ENCODE peak calls at places on chromosomes 4 and X, in five cellular contexts. K is suprapubic skin; N is psoas muscle; D is left ventricle myocardium inferior; O is CD8-positive, alpha-beta memory T cell. W is an unnamed sample.

GRCh38 chr4:138301536-138301935 is 59.4 kb upstream of the SLC7A11 start:
- DNase-seq in O (no peak), K (no peak), D (no peak), N (no peak), W (no peak)

GRCh38 chr4:38514465-38515146 is 149.4 kb upstream of the KLF3 start:
- DNase-seq in D (no peak), O (no peak), N (no peak), K (no peak), W (no peak)

GRCh38 chr4:153260553-153261306 is 56.5 kb downstream of the TRIM2 start:
- DNase-seq in K (no peak), O (no peak), N (no peak), D (no peak), W (no peak)

GRCh38 chrX:153727108-153727931 is 2.7 kb downstream of the ABCD1 start:
- DNase-seq in N (peak; percentile 87), D (peak; percentile 62), K (no peak), O (no peak), W (no peak)

GRCh38 chrX:13190051-13190450 is 129.8 kb downstream of the ATXN3L start:
- DNase-seq in K (no peak), O (no peak), D (no peak), N (no peak), W (no peak)

GRCh38 chr4:30172416-30172815 is 547.8 kb upstream of the PCDH7 start:
- DNase-seq in O (no peak), N (no peak), K (no peak), D (no peak), W (no peak)

GRCh38 chrX:11341274-11342256 is 48.4 kb downstream of the AMELX start:
- DNase-seq in O (no peak), D (peak; percentile 48), K (peak; percentile 74), N (peak; percentile 64), W (no peak)

GRCh38 chr4:83285022-83285387 is 407 bp upstream of the COQ2 start:
- DNase-seq in K (no peak), O (no peak), N (no peak), D (no peak), W (no peak)

GRCh38 chr4:88021824-88022223 is 14.4 kb downstream of the PKD2 start:
- DNase-seq in N (no peak), O (no peak), D (no peak), K (no peak), W (no peak)

GRCh38 chrX:40205471-40205870 is 107.7 kb upstream of the BCOR start:
- DNase-seq in D (no peak), K (no peak), O (no peak), N (no peak), W (no peak)

GRCh38 chrX:38220024-38220935 is at the start of gene SRPX:
- DNase-seq in O (no peak), N (peak; percentile 57), D (peak; percentile 30), K (peak; percentile 77), W (no peak)

GRCh38 chrX:155313766-155314165 is 20.6 kb downstream of the CLIC2 start:
- DNase-seq in D (no peak), O (no peak), K (no peak), N (no peak), W (no peak)

GRCh38 chrX:137428777-137429564 is 137.0 kb upstream of the ZIC3 start:
- DNase-seq in K (no peak), O (no peak), D (no peak), N (no peak), W (no peak)
- H3K4me3 ChIP-seq in K (peak overlapping the region; percentile 52), O (no peak overlapping the region), D (peak overlapping the region; percentile 66), N (peak overlapping the region; percentile 61), W (peak overlapping the region; percentile 49)

GRCh38 chr4:59240030-59240429 is 1960.1 kb upstream of the ADGRL3 start:
- DNase-seq in K (no peak), O (no peak), N (no peak), D (no peak), W (no peak)
- H3K4me3 ChIP-seq in K (no peak overlapping the region), O (no peak overlapping the region), N (no peak overlapping the region), D (no peak overlapping the region), W (no peak overlapping the region)

DNA sequence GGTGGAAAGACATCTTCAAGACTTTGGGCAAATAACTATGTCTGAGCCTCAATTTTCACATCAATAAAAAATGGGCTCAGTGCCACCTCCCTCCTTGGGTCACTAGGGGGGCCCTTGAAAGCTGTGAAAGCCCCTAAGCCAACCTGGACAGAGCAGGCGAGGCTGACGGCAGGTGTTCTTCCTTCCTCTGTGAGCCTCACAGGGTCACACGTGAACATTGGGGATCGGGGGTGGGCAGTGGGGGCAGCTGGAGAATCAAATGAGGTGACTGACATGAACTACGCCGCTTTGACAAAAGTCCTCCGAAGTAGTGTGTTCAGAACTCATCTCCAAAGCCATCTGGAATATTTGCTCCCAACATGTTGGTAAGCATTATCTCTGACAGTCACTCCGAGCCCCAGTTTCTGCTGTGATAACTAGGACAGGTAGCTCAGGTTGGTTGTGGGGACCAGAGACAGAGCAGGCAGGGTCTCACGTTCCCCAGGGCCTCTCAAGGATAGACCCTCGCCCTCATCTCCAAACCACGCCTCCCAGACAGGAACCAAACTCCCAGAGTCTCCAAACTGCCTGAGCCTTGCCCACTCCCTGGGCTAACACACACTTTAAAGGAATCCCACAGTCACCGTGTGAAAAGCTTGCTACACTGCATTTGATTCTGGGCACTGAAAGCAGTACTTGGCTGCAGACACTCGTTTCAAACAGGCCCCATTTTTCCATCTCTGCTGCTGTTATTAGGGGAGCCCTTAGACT is 825 bp upstream of the WFS1 start:
- DNase-seq in K (no peak), N (peak; percentile 49), D (no peak), O (no peak), W (no peak)
- H3K4me3 ChIP-seq in K (peak overlapping the region; percentile 80), N (peak overlapping the region; percentile 95), D (peak overlapping the region; percentile 98), O (peak overlapping the region; percentile 46), W (peak overlapping the region; percentile 24)

GRCh38 chr4:73998040-73999011 is at the start of gene CXCL5:
- DNase-seq in K (no peak), D (peak; percentile 21), O (no peak), N (peak; percentile 53), W (peak; percentile 50)
- H3K4me3 ChIP-seq in K (peak within 1 kb of the TSS; percentile 23), D (peak within 1 kb of the TSS; percentile 56), O (no peak within 1 kb of the TSS), N (peak within 1 kb of the TSS; percentile 49), W (peak within 1 kb of the TSS; percentile 15)

DNA sequence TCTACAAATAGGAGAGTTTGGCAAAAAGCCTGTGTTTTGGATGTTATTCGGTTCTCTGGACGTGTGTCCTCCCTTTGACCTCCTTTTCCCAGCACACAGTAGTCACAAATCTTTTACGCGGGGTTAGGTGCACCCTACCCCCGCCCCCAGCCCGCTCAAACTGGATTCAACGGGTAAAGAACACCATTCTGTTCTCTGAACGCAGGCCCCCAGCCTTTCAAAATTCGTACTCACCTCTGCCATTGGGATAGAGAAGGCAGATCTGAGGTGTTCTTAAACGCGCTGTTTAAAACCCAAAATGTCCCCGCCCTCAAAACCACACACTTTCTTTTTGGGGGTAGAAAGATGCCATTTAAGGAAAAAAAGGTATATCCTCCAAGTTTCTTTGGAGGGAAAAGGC is 2.7 kb downstream of the LEF1 start:
- DNase-seq in D (no peak), O (no peak), N (no peak), K (no peak), W (no peak)
- H3K4me3 ChIP-seq in D (peak overlapping the region; percentile 71), O (peak overlapping the region; percentile 69), N (peak overlapping the region; percentile 59), K (peak overlapping the region; percentile 78), W (no peak overlapping the region)